ENCODE peak calls at places on chromosomes 7 and 10, in seven cellular contexts. O, J, T, M, V, F and Z are unnamed samples. For H3K9me3, the result is how much of the 10 kb centered on the place peaks cover.

GRCh38 chr10:124653811-124654651 is 90.1 kb downstream of the FAM53B start:
- DNase-seq in O (peak), J (no peak), T (no peak), M (no peak), V (no peak), F (no peak), Z (no peak)

GRCh38 chr7:41834805-41835694 is 132.2 kb upstream of the INHBA start:
- DNase-seq in O (no peak), J (no peak), T (no peak), M (no peak), V (peak), F (no peak), Z (no peak)

GRCh38 chr10:58457761-58458616 is 54.7 kb upstream of the BICC1 start:
- DNase-seq in O (no peak), J (peak), T (no peak), M (no peak), V (peak), F (no peak), Z (peak)

GRCh38 chr7:134723904-134724303 is 55.5 kb upstream of the CALD1 start:
- DNase-seq in O (no peak), J (no peak), T (no peak), M (no peak), V (no peak), F (no peak), Z (no peak)

GRCh38 chr7:5476001-5476400 is 52.4 kb upstream of the TNRC18 start:
- DNase-seq in O (no peak), J (no peak), T (no peak), M (no peak), V (no peak), F (no peak), Z (no peak)

GRCh38 chr7:90843467-90843866 is 247.3 kb downstream of the CDK14 start:
- DNase-seq in O (no peak), J (no peak), T (no peak), M (no peak), V (no peak), F (no peak), Z (no peak)

GRCh38 chr7:77310982-77311381 is 105.2 kb downstream of the GSAP start:
- DNase-seq in O (no peak), J (no peak), T (no peak), M (no peak), V (no peak), F (no peak), Z (no peak)

GRCh38 chr10:29435809-29436501 is 147.1 kb downstream of the LYZL1 start:
- DNase-seq in O (no peak), J (no peak), T (no peak), M (no peak), V (no peak), F (no peak), Z (no peak)

GRCh38 chr7:83267141-83267631 is 104.5 kb upstream of the PCLO start:
- DNase-seq in O (no peak), J (no peak), T (no peak), M (no peak), V (no peak), F (no peak), Z (no peak)

GRCh38 chr7:23242321-23242720 is 4.3 kb upstream of the GPNMB start:
- DNase-seq in O (no peak), J (no peak), T (no peak), M (no peak), V (no peak), F (no peak), Z (no peak)

GRCh38 chr10:76150139-76150885 is 718.9 kb downstream of the LRMDA start:
- DNase-seq in O (peak), J (peak), T (no peak), M (no peak), V (peak), F (no peak), Z (no peak)

GRCh38 chr7:76261935-76262334 is 40.5 kb upstream of the HSPB1 start:
- DNase-seq in O (no peak), J (no peak), T (no peak), M (no peak), V (no peak), F (no peak), Z (no peak)

GRCh38 chr7:1291040-1291689 is 58.5 kb downstream of the UNCX start:
- DNase-seq in O (no peak), J (no peak), T (no peak), M (no peak), V (no peak), F (no peak), Z (no peak)

GRCh38 chr10:52436664-52437063 is 122.6 kb downstream of the DKK1 start:
- DNase-seq in O (no peak), J (no peak), T (no peak), M (no peak), V (no peak), F (no peak), Z (no peak)

GRCh38 chr10:77836299-77836820 is 90.2 kb downstream of the DLG5 start:
- DNase-seq in O (peak), J (no peak), T (peak), M (no peak), V (no peak), F (no peak), Z (no peak)

GRCh38 chr7:114708646-114709045 is 213.2 kb upstream of the MDFIC start:
- DNase-seq in O (no peak), J (peak), T (no peak), M (no peak), V (no peak), F (no peak), Z (no peak)

GRCh38 chr7:117127585-117128168 is 174.4 kb downstream of the ST7 start:
- DNase-seq in O (peak), J (peak), T (peak), M (peak), V (peak), F (peak), Z (peak)

GRCh38 chr7:107078517-107078966 is 34.0 kb downstream of the PRKAR2B start:
- DNase-seq in O (no peak), J (peak), T (no peak), M (peak), V (peak), F (no peak), Z (no peak)

GRCh38 chr7:75629042-75629441 is 109.7 kb downstream of the HIP1 start:
- DNase-seq in O (no peak), J (no peak), T (no peak), M (no peak), V (no peak), F (no peak), Z (no peak)

GRCh38 chr10:70131560-70131937 is 1.1 kb downstream of the AIFM2 start:
- DNase-seq in O (no peak), J (no peak), T (no peak), M (no peak), V (peak), F (no peak), Z (peak)

GRCh38 chr7:130429019-130429418 is 11.8 kb downstream of the CEP41 start:
- DNase-seq in O (no peak), J (no peak), T (no peak), M (no peak), V (no peak), F (no peak), Z (no peak)

GRCh38 chr7:79734158-79734557 is 280.7 kb upstream of the MAGI2 start:
- DNase-seq in O (no peak), J (no peak), T (no peak), M (no peak), V (no peak), F (no peak), Z (no peak)

GRCh38 chr10:76034236-76035009 is 603.0 kb downstream of the LRMDA start:
- DNase-seq in O (no peak), J (no peak), T (no peak), M (no peak), V (peak), F (no peak), Z (no peak)

GRCh38 chr10:15715619-15716227 is 4.0 kb downstream of the ITGA8 start:
- DNase-seq in O (no peak), J (no peak), T (no peak), M (no peak), V (no peak), F (no peak), Z (no peak)

GRCh38 chr7:126809188-126809587 is 443.6 kb downstream of the GRM8 start:
- DNase-seq in O (no peak), J (no peak), T (no peak), M (no peak), V (no peak), F (no peak), Z (no peak)

GRCh38 chr7:129072410-129073063 is 17.6 kb upstream of the TNPO3 start:
- DNase-seq in O (no peak), J (no peak), T (no peak), M (no peak), V (no peak), F (no peak), Z (no peak)

GRCh38 chr10:83542774-83543291 is 596.5 kb upstream of the GHITM start:
- DNase-seq in O (no peak), J (no peak), T (no peak), M (no peak), V (no peak), F (no peak), Z (no peak)

GRCh38 chr7:141551773-141552162 is 558 bp downstream of the AGK start:
- DNase-seq in O (no peak), J (no peak), T (no peak), M (no peak), V (no peak), F (no peak), Z (no peak)

GRCh38 chr10:100978121-100978895 is 9.0 kb downstream of the MRPL43 start:
- DNase-seq in O (no peak), J (no peak), T (no peak), M (no peak), V (no peak), F (peak), Z (peak)

GRCh38 chr7:104966022-104966421 is 48.0 kb upstream of the KMT2E start:
- DNase-seq in O (no peak), J (no peak), T (no peak), M (no peak), V (no peak), F (no peak), Z (no peak)

GRCh38 chr7:69844264-69844868 is 246.1 kb downstream of the AUTS2 start:
- DNase-seq in O (no peak), J (no peak), T (no peak), M (no peak), V (no peak), F (no peak), Z (no peak)

GRCh38 chr7:149777551-149778326 is 4.4 kb upstream of the ZNF467 start:
- DNase-seq in O (no peak), J (no peak), T (no peak), M (no peak), V (no peak), F (no peak), Z (no peak)

GRCh38 chr7:4438723-4439245 is 243.3 kb upstream of the FOXK1 start:
- DNase-seq in O (no peak), J (no peak), T (no peak), M (no peak), V (no peak), F (no peak), Z (no peak)

GRCh38 chr10:17201165-17202013 is at the start of gene TRDMT1:
- DNase-seq in O (peak), J (peak), T (peak), M (peak), V (peak), F (peak), Z (peak)

GRCh38 chr10:17199351-17199804 is 2.1 kb downstream of the TRDMT1 start:
- DNase-seq in O (no peak), J (no peak), T (no peak), M (no peak), V (no peak), F (no peak), Z (no peak)

GRCh38 chr10:17200035-17200884 is 1.2 kb downstream of the TRDMT1 start:
- DNase-seq in O (no peak), J (no peak), T (no peak), M (no peak), V (no peak), F (no peak), Z (no peak)

GRCh38 chr10:17202506-17202905 is 1.0 kb upstream of the TRDMT1 start:
- DNase-seq in O (no peak), J (no peak), T (no peak), M (no peak), V (no peak), F (no peak), Z (no peak)

GRCh38 chr10:17200885-17201164 is 647 bp downstream of the TRDMT1 start:
- DNase-seq in O (peak), J (peak), T (peak), M (peak), V (peak), F (no peak), Z (peak)
- TF ChIP-seq CTCF in O (no peak), J (no peak), T (peak), M (peak), V (no peak), F (no peak), Z (no peak)

DNA sequence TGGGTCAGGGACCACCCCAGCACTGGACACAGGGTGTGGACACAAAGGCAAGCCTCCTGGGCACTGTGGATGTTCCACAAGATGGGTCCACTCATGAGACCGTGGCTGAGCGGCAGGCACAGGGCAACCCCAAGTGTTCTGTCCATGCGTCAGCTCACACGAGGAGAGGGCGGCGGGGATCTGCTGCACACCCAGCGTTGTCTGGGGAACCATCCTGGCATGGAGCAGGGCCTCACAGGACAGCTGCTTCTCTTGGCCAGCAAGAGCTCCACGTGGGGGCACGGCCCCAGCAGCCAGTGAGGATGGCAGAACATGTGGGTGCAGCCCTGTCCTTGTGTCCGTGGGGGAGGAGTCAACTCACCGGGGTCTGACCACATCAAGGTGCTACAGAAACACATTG is 195.4 kb downstream of the PTPRN2 start:
- DNase-seq in O (no peak), J (peak), T (no peak), M (no peak), V (no peak), F (no peak), Z (no peak)
- H3K9me3 ChIP-seq in O (under half), J (under half), T (under half), M (under half), V (under half), F (under half), Z (under half)

GRCh38 chr10:131771634-131772358 is 129.0 kb upstream of the PPP2R2D start:
- DNase-seq in O (no peak), J (no peak), T (no peak), M (no peak), V (no peak), F (no peak), Z (peak)
- TF ChIP-seq POLR2A in O (no peak), J (no peak), T (no peak), M (no peak), V (no peak), F (no peak), Z (no peak)

DNA sequence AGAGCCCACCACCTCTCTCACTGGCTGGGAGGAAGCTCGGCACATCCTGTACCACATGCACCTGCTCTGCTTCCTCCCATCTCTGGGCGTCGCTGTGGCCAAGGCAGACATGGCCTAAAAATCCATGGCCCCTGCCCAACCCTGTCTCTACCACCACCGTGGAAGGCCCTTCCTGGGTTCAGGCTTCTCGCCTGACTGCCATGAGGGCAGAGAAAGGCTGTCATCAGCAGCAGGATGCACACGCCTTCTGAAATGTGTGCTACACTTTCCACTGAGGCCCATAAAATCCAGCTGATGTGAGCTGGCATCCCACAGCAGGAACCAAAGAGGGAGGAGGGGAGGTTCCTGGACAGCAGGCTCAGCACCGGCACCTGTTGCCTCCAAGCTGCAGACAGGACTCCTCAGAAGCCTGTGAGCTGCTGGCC is 93.4 kb downstream of the PTPRN2 start:
- DNase-seq in O (no peak), J (no peak), T (no peak), M (no peak), V (no peak), F (no peak), Z (no peak)
- TF ChIP-seq CTCF in O (no peak), J (no peak), T (no peak), M (no peak), V (no peak), F (no peak), Z (no peak)

DNA sequence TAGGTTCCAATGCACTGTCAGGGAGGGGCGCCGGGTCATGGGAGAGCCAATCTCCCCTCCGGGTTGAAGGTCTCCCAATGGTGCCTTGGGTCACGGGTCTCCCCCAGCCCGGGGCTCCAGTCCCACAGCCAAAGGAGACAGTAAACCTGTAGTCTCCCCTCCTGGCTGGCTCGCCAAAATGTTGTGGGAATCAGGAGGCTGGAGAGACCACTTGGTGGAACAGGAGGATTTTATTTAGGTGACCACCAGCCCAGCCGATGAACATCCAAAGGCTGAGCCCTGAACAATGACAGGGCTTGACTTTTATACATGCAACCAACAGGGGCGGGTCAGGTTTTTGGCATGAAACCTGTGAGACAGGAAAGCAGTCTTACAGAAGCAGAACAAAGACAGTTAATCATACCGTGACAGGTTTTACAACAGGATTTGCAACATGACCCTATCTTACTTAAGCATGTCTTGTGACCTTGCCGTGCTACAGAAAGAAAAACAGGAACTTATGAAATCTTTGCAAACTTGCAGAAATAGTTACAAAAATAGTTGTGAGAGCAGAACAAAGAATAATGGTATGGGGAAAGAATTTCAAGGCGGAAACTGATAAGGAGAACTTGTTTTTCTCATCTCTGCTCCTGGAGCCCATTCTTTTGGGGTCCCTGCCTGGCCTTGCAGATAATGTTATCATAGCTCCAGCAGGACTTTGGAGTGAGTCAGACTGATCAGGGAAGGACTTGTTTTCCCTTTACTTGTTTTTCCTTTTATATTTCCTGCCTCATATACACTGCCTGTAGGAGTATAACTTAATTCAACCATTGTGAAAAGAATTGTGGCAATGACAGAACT is 7.1 kb downstream of the ERV3-1 start:
- DNase-seq in O (peak), J (peak), T (no peak), M (no peak), V (no peak), F (no peak), Z (no peak)
- H3K9me3 ChIP-seq in O (under half), J (under half), T (under half), M (under half), V (under half), F (under half), Z (under half)

DNA sequence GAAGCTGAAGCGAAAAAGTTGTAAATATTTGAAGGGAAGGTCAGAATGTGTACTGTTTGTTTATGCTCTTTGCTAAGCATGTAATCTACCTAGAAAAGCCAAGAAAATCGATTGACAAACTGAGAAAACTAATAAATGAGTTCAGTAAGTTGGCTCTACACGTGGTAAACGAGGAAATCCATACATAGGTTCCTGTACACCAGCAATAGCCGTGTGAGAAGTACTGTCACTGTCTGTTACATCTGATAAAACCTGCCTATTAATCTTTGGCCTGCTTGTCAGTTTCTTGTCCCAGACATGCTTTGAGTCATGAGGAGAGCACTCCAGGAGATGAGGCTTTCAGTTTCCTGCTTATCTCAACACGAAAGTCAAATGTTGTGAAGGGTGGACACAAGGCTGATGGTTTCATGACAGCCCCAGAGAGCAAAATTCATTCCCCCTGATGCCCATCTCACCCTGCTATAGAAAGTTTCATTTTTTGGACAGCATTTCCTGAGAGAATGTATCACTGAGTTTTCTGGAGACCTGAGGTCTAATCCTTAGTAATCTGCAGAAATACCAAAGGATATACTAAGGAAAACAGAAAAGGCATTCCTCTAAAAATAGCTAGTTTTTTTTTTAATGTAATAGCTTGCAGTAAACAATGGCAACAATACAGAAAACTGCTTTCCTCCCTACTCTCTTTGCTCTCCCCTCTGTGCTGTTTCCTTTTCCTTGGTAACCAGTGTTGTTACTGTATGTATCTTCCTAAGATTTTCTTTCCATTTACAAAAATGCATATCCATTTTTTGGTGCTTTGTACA is 18.8 kb downstream of the BMPR1A start:
- DNase-seq in O (no peak), J (no peak), T (no peak), M (no peak), V (no peak), F (no peak), Z (no peak)
- TF ChIP-seq POLR2A in O (no peak), J (no peak), T (no peak), M (no peak), V (no peak), F (no peak), Z (no peak)